ENCODE peak calls at places on chromosomes 2 and 18, in four cellular contexts. J, Y, L and R are unnamed samples.

GRCh38 chr2:190854726-190855125 is 25.9 kb upstream of the GLS start:
- DNase-seq in J (no peak), Y (no peak), L (no peak), R (no peak)

GRCh38 chr2:171134624-171135230 is 26.0 kb downstream of the TLK1 start:
- DNase-seq in J (no peak), Y (no peak), L (no peak), R (no peak)

GRCh38 chr18:27541293-27541692 is 356.2 kb upstream of the CHST9 start:
- DNase-seq in J (no peak), Y (no peak), L (no peak), R (no peak)

GRCh38 chr18:36711813-36712444 is 116.9 kb downstream of the TPGS2 start:
- DNase-seq in J (no peak), Y (no peak), L (no peak), R (peak; percentile 43)

GRCh38 chr2:217703102-217703501 is 299.7 kb downstream of the TNS1 start:
- DNase-seq in J (no peak), Y (no peak), L (no peak), R (no peak)

GRCh38 chr2:228519561-228519960 is 338.1 kb upstream of the SPHKAP start:
- DNase-seq in J (no peak), Y (no peak), L (no peak), R (no peak)

GRCh38 chr2:53505814-53506213 is 261.8 kb upstream of the CHAC2 start:
- DNase-seq in J (no peak), Y (no peak), L (no peak), R (no peak)

GRCh38 chr2:191866675-191867506 is 20.0 kb upstream of the CAVIN2 start:
- DNase-seq in J (peak; percentile 42), Y (no peak), L (no peak), R (peak; percentile 81)

GRCh38 chr2:219737270-219737691 is 109.9 kb downstream of the SLC4A3 start:
- DNase-seq in J (no peak), Y (no peak), L (peak; percentile 28), R (no peak)

GRCh38 chr18:46632401-46633089 is 24.5 kb downstream of the LOXHD1 start:
- DNase-seq in J (no peak), Y (no peak), L (no peak), R (no peak)

GRCh38 chr18:36693931-36694661 is 134.7 kb downstream of the TPGS2 start:
- DNase-seq in J (no peak), Y (no peak), L (no peak), R (peak; percentile 11)

GRCh38 chr2:150735894-150736498 is 248.5 kb upstream of the RND3 start:
- DNase-seq in J (no peak), Y (no peak), L (no peak), R (no peak)

GRCh38 chr2:129905664-129906081 is 73.8 kb upstream of the RAB6C start:
- DNase-seq in J (no peak), Y (no peak), L (no peak), R (no peak)

GRCh38 chr2:210481601-210482124 is 5.1 kb upstream of the LANCL1 start:
- DNase-seq in J (no peak), Y (no peak), L (no peak), R (no peak)

GRCh38 chr2:104408266-104408665 is 445.6 kb upstream of the POU3F3 start:
- DNase-seq in J (no peak), Y (no peak), L (no peak), R (no peak)

GRCh38 chr2:3785220-3785889 is 82.0 kb downstream of the DCDC2C start:
- DNase-seq in J (no peak), Y (no peak), L (no peak), R (no peak)

GRCh38 chr2:189192766-189193165 is 13.2 kb upstream of the COL5A2 start:
- DNase-seq in J (no peak), Y (no peak), L (no peak), R (no peak)

GRCh38 chr2:241777167-241777685 is 604 bp downstream of the GAL3ST2 start:
- DNase-seq in J (peak; percentile 78), Y (no peak), L (peak; percentile 13), R (no peak)

GRCh38 chr18:14945286-14945685 is 197.3 kb downstream of the ANKRD30B start:
- DNase-seq in J (no peak), Y (no peak), L (no peak), R (no peak)

GRCh38 chr2:152176113-152176714 is 651 bp upstream of the STAM2 start:
- DNase-seq in J (no peak), Y (no peak), L (no peak), R (no peak)

GRCh38 chr2:69660637-69661036 is 17.1 kb upstream of the AAK1 start:
- DNase-seq in J (no peak), Y (no peak), L (no peak), R (no peak)

DNA sequence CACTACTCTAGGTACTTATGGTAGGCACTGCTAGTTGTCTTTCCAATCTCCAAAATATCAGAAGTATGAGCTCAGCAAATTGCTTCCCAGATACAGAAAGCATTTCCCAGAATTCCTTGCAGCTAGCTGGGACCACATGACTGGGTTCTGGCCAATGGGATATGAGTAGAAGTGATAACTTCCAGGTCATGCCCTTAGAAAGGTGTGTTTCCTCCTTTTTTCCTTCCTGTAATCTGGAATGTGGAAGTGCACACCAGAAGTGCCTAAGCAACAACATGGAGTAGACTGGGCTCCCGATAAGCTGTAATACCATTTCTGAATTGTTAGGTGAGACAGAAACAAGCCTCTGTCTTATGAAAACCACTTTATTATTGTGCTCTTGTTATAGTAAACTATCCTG is 279.8 kb downstream of the ZNF385B start:
- DNase-seq in J (no peak), Y (no peak), L (no peak), R (no peak)
- H3K27ac ChIP-seq in J (no peak overlapping the region), Y (no peak overlapping the region), L (no peak overlapping the region), R (no peak overlapping the region)

GRCh38 chr2:127658146-127658545 is 12.2 kb downstream of the GPR17 start:
- DNase-seq in J (no peak), Y (no peak), L (no peak), R (no peak)

GRCh38 chr2:127658641-127659407 is 12.9 kb downstream of the GPR17 start:
- DNase-seq in J (no peak), Y (no peak), L (no peak), R (no peak)

GRCh38 chr2:127655209-127656073 is 9.5 kb downstream of the GPR17 start:
- DNase-seq in J (no peak), Y (no peak), L (no peak), R (no peak)

GRCh38 chr2:127656569-127657231 is 10.7 kb downstream of the GPR17 start:
- DNase-seq in J (no peak), Y (no peak), L (no peak), R (no peak)

GRCh38 chr2:127657232-127657595 is 11.3 kb downstream of the GPR17 start:
- DNase-seq in J (no peak), Y (no peak), L (no peak), R (no peak)
- H3K27ac ChIP-seq in J (no peak overlapping the region), Y (no peak overlapping the region), L (peak overlapping the region; percentile 52), R (no peak overlapping the region)

DNA sequence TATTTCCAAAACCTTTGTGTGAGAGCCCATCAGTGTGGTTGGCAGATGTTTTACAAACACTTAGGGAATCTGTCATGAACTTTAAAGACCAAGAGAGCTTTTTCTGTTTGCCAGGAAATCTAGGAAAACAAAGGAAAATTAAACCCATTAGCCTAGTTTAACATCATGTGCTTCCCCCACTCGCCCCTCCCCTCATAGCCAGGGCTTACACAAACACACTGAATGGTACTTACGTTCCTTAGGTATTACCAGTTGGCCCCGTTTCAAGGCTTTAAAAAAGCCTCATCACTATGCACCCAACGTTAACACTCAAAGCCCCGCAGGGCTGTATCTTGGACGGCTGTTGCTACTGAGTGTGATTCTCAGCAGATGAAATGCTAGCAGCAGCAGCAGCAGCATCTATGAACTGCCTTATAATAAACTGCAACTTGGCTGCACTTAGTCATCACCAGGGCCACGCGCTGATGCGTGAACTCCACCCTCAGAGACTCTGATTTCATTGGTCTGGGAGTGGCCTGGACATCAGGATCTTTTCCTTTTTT is 20.1 kb upstream of the TTC39C start:
- DNase-seq in J (peak; percentile 41), Y (no peak), L (peak; percentile 36), R (peak; percentile 43)
- H3K27ac ChIP-seq in J (no peak overlapping the region), Y (no peak overlapping the region), L (peak overlapping the region; percentile 27), R (peak overlapping the region; percentile 37)

GRCh38 chr2:43138441-43138840 is 88.0 kb downstream of the ZFP36L2 start:
- DNase-seq in J (no peak), Y (no peak), L (no peak), R (no peak)

GRCh38 chr2:43139996-43140621 is 86.3 kb downstream of the ZFP36L2 start:
- DNase-seq in J (no peak), Y (no peak), L (no peak), R (peak; percentile 61)

GRCh38 chr2:43136862-43137261 is 89.5 kb downstream of the ZFP36L2 start:
- DNase-seq in J (no peak), Y (no peak), L (no peak), R (peak; percentile 70)

GRCh38 chr2:43136011-43136799 is 90.2 kb downstream of the ZFP36L2 start:
- DNase-seq in J (no peak), Y (no peak), L (no peak), R (no peak)

DNA sequence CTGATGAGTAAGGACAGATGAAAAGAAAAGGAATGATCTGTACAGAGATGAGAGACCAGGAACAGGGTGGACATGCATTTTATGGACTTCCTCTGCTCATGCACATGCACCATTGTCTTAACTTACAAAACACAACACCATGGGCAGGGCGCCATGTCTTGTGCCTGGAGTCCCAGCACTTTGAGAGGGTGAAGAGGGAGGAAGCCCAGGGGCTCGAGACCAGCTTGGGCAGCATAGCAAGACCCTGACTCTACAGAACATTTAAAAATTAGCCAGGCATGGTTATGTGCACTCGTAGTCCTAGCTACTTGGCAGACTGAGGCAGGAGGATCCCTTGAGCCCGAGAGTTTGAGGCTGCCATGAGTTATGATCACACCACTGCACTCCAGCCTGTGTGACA is 86.9 kb downstream of the ZFP36L2 start:
- DNase-seq in J (no peak), Y (no peak), L (no peak), R (no peak)
- H3K27ac ChIP-seq in J (no peak overlapping the region), Y (no peak overlapping the region), L (peak overlapping the region; percentile 73), R (peak overlapping the region; percentile 72)

GRCh38 chr2:45930396-45930792 is 278.9 kb downstream of the PRKCE start:
- DNase-seq in J (no peak), Y (no peak), L (no peak), R (peak; percentile 13)

GRCh38 chr2:45928946-45929345 is 277.5 kb downstream of the PRKCE start:
- DNase-seq in J (no peak), Y (no peak), L (no peak), R (no peak)

GRCh38 chr2:45932278-45932975 is 281.0 kb downstream of the PRKCE start:
- DNase-seq in J (no peak), Y (no peak), L (no peak), R (no peak)

GRCh38 chr2:45925636-45926350 is 274.3 kb downstream of the PRKCE start:
- DNase-seq in J (no peak), Y (no peak), L (no peak), R (no peak)

DNA sequence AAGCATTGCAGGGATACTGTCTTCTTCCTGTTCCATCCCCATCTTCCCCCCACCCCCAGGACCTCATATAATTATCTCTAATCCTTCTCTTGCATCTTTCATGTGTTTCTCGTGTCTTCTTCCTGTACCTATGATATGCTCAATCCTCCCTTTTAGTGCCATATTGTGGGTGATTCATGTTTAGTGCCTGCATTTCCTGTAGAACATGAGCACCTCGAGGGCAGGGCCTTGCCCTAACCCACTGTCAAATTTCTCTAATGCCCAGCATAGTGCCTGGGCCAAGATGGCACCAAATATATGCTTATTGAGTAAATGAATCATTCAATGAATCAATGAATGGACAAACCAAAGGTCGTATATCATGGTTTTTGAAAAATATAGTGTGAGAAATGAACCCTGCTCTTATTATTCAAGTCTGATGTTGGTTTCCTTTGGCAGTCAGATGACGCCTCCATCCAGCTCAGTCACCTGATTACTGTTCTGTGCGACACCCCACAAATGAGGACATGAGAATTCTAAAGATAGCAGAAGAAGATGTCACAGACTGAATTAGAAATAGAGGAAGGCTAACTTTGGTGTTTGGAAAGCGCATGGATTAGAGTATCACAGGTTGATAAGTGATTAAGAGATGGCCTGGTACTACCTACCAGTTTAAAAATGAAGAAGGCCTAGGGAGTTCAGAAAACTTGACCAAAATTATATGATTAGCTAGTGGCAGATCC is 278.4 kb downstream of the PRKCE start:
- DNase-seq in J (no peak), Y (no peak), L (no peak), R (no peak)
- H3K27ac ChIP-seq in J (no peak overlapping the region), Y (no peak overlapping the region), L (no peak overlapping the region), R (no peak overlapping the region)